ENCODE peak calls at places on chromosomes 13 and 19, in seven cellular contexts. One of them, this sample, is unnamed.
A peak's percentile ranks its signal among the peaks of the same experiment; 100 is the strongest.

GRCh38 chr19:50478901-50479715 is 2.5 kb upstream of the GARIN5A start:
- DNase-seq in HCT116: no peak
- DNase-seq in H1: no peak
- DNase-seq in SK-N-SH: no peak
- DNase-seq in K562: peak; percentile 84
- DNase-seq in GM12878: no peak
- DNase-seq in HepG2: peak; percentile 81
- DNase-seq in this sample: no peak

GRCh38 chr13:55234311-55234710 is 1906.4 kb upstream of the PRR20A start:
- DNase-seq in HCT116: no peak
- DNase-seq in H1: no peak
- DNase-seq in SK-N-SH: no peak
- DNase-seq in K562: no peak
- DNase-seq in GM12878: no peak
- DNase-seq in HepG2: no peak
- DNase-seq in this sample: no peak

GRCh38 chr13:49517461-49517860 is 21.7 kb downstream of the PHF11 start:
- DNase-seq in HCT116: no peak
- DNase-seq in H1: no peak
- DNase-seq in SK-N-SH: no peak
- DNase-seq in K562: no peak
- DNase-seq in GM12878: no peak
- DNase-seq in HepG2: peak; percentile 26
- DNase-seq in this sample: no peak

GRCh38 chr19:44303976-44304568 is 753 bp downstream of the ZNF235 start:
- DNase-seq in HCT116: no peak
- DNase-seq in H1: no peak
- DNase-seq in SK-N-SH: peak; percentile 62
- DNase-seq in K562: peak; percentile 20
- DNase-seq in GM12878: no peak
- DNase-seq in HepG2: no peak
- DNase-seq in this sample: no peak

GRCh38 chr19:37692956-37693660 is 26.5 kb downstream of the ZNF607 start:
- DNase-seq in HCT116: no peak
- DNase-seq in H1: no peak
- DNase-seq in SK-N-SH: no peak
- DNase-seq in K562: peak; percentile 11
- DNase-seq in GM12878: no peak
- DNase-seq in HepG2: peak; percentile 7
- DNase-seq in this sample: no peak

GRCh38 chr19:588093-588742 is 1.5 kb upstream of the HCN2 start:
- DNase-seq in HCT116: peak; percentile 69
- DNase-seq in H1: peak; percentile 61
- DNase-seq in SK-N-SH: peak; percentile 92
- DNase-seq in K562: peak; percentile 44
- DNase-seq in GM12878: no peak
- DNase-seq in HepG2: peak; percentile 57
- DNase-seq in this sample: peak; percentile 86

GRCh38 chr13:79782541-79783216 is 301.7 kb downstream of the NDFIP2 start:
- DNase-seq in HCT116: no peak
- DNase-seq in H1: peak; percentile 51
- DNase-seq in SK-N-SH: peak; percentile 35
- DNase-seq in K562: no peak
- DNase-seq in GM12878: no peak
- DNase-seq in HepG2: peak; percentile 14
- DNase-seq in this sample: no peak

GRCh38 chr19:50206191-50206590 is 2.8 kb downstream of the MYH14 start:
- DNase-seq in HCT116: no peak
- DNase-seq in H1: no peak
- DNase-seq in SK-N-SH: no peak
- DNase-seq in K562: no peak
- DNase-seq in GM12878: no peak
- DNase-seq in HepG2: no peak
- DNase-seq in this sample: no peak

GRCh38 chr13:73708393-73708985 is 425.7 kb downstream of the KLF12 start:
- DNase-seq in HCT116: peak; percentile 57
- DNase-seq in H1: no peak
- DNase-seq in SK-N-SH: peak; percentile 54
- DNase-seq in K562: peak; percentile 31
- DNase-seq in GM12878: no peak
- DNase-seq in HepG2: peak; percentile 59
- DNase-seq in this sample: peak; percentile 74

GRCh38 chr19:16628183-16628983 is at the start of gene MED26:
- DNase-seq in HCT116: peak; percentile 78
- DNase-seq in H1: peak; percentile 79
- DNase-seq in SK-N-SH: peak; percentile 100
- DNase-seq in K562: peak; percentile 99
- DNase-seq in GM12878: peak; percentile 53
- DNase-seq in HepG2: peak; percentile 86
- DNase-seq in this sample: peak; percentile 95

GRCh38 chr19:27974082-27974513 is 1238.9 kb downstream of the UQCRFS1 start:
- DNase-seq in HCT116: no peak
- DNase-seq in H1: no peak
- DNase-seq in SK-N-SH: peak; percentile 8
- DNase-seq in K562: peak; percentile 11
- DNase-seq in GM12878: peak; percentile 25
- DNase-seq in HepG2: peak; percentile 2
- DNase-seq in this sample: peak; percentile 54

GRCh38 chr13:98509271-98510155 is 67.4 kb downstream of the STK24 start:
- DNase-seq in HCT116: peak; percentile 63
- DNase-seq in H1: no peak
- DNase-seq in SK-N-SH: no peak
- DNase-seq in K562: peak; percentile 89
- DNase-seq in GM12878: peak; percentile 79
- DNase-seq in HepG2: peak; percentile 30
- DNase-seq in this sample: no peak

GRCh38 chr19:43504426-43505185 is at the start of gene PHLDB3:
- DNase-seq in HCT116: no peak
- DNase-seq in H1: no peak
- DNase-seq in SK-N-SH: peak; percentile 70
- DNase-seq in K562: no peak
- DNase-seq in GM12878: no peak
- DNase-seq in HepG2: peak; percentile 38
- DNase-seq in this sample: peak; percentile 35

GRCh38 chr13:48879854-48880253 is 95.9 kb upstream of the FNDC3A start:
- DNase-seq in HCT116: no peak
- DNase-seq in H1: no peak
- DNase-seq in SK-N-SH: no peak
- DNase-seq in K562: no peak
- DNase-seq in GM12878: no peak
- DNase-seq in HepG2: no peak
- DNase-seq in this sample: no peak

GRCh38 chr19:6020972-6021805 is 43.2 kb upstream of the RANBP3 start:
- DNase-seq in HCT116: no peak
- DNase-seq in H1: no peak
- DNase-seq in SK-N-SH: no peak
- DNase-seq in K562: no peak
- DNase-seq in GM12878: no peak
- DNase-seq in HepG2: peak; percentile 19
- DNase-seq in this sample: peak; percentile 68

GRCh38 chr13:40362502-40362901 is 303.9 kb downstream of the FOXO1 start:
- DNase-seq in HCT116: no peak
- DNase-seq in H1: no peak
- DNase-seq in SK-N-SH: no peak
- DNase-seq in K562: no peak
- DNase-seq in GM12878: no peak
- DNase-seq in HepG2: no peak
- DNase-seq in this sample: no peak

GRCh38 chr19:13887529-13887928 is 10.6 kb downstream of the NANOS3 start:
- DNase-seq in HCT116: no peak
- DNase-seq in H1: no peak
- DNase-seq in SK-N-SH: no peak
- DNase-seq in K562: no peak
- DNase-seq in GM12878: no peak
- DNase-seq in HepG2: no peak
- DNase-seq in this sample: no peak

GRCh38 chr13:74868044-74868443 is 613.9 kb downstream of the TBC1D4 start:
- DNase-seq in HCT116: no peak
- DNase-seq in H1: no peak
- DNase-seq in SK-N-SH: no peak
- DNase-seq in K562: no peak
- DNase-seq in GM12878: no peak
- DNase-seq in HepG2: no peak
- DNase-seq in this sample: no peak

GRCh38 chr13:111914241-111915103 is 152.5 kb upstream of the SOX1 start:
- DNase-seq in HCT116: no peak
- DNase-seq in H1: no peak
- DNase-seq in SK-N-SH: no peak
- DNase-seq in K562: no peak
- DNase-seq in GM12878: no peak
- DNase-seq in HepG2: no peak
- DNase-seq in this sample: no peak

GRCh38 chr13:86298741-86299140 is 499.5 kb upstream of the SLITRK6 start:
- DNase-seq in HCT116: no peak
- DNase-seq in H1: no peak
- DNase-seq in SK-N-SH: peak; percentile 0
- DNase-seq in K562: no peak
- DNase-seq in GM12878: no peak
- DNase-seq in HepG2: no peak
- DNase-seq in this sample: no peak

GRCh38 chr13:113962386-113962785 is 11.5 kb downstream of the C13orf46 start:
- DNase-seq in HCT116: no peak
- DNase-seq in H1: no peak
- DNase-seq in SK-N-SH: no peak
- DNase-seq in K562: no peak
- DNase-seq in GM12878: no peak
- DNase-seq in HepG2: no peak
- DNase-seq in this sample: no peak
- TF ChIP-seq JUND in HCT116: no peak
- TF ChIP-seq JUND in H1: no peak
- TF ChIP-seq JUND in SK-N-SH: no peak
- TF ChIP-seq JUND in K562: no peak
- TF ChIP-seq JUND in GM12878: no peak
- TF ChIP-seq JUND in HepG2: no peak
- TF ChIP-seq JUND in this sample: no peak

GRCh38 chr19:57241181-57241580 is 749 bp downstream of the ZNF805 start:
- DNase-seq in HCT116: no peak
- DNase-seq in H1: no peak
- DNase-seq in SK-N-SH: peak; percentile 26
- DNase-seq in K562: no peak
- DNase-seq in GM12878: no peak
- DNase-seq in HepG2: peak; percentile 12
- DNase-seq in this sample: no peak
- TF ChIP-seq JUND in HCT116: no peak
- TF ChIP-seq JUND in H1: no peak
- TF ChIP-seq JUND in SK-N-SH: no peak
- TF ChIP-seq JUND in K562: no peak
- TF ChIP-seq JUND in GM12878: no peak
- TF ChIP-seq JUND in HepG2: no peak
- TF ChIP-seq JUND in this sample: no peak

GRCh38 chr19:3781603-3782002 is 4.6 kb downstream of the MATK start:
- DNase-seq in HCT116: no peak
- DNase-seq in H1: no peak
- DNase-seq in SK-N-SH: no peak
- DNase-seq in K562: no peak
- DNase-seq in GM12878: no peak
- DNase-seq in HepG2: no peak
- DNase-seq in this sample: no peak

GRCh38 chr19:3778899-3779723 is 7.1 kb downstream of the MATK start:
- DNase-seq in HCT116: no peak
- DNase-seq in H1: no peak
- DNase-seq in SK-N-SH: no peak
- DNase-seq in K562: no peak
- DNase-seq in GM12878: no peak
- DNase-seq in HepG2: no peak
- DNase-seq in this sample: no peak

GRCh38 chr19:3782903-3783302 is 3.3 kb downstream of the MATK start:
- DNase-seq in HCT116: no peak
- DNase-seq in H1: no peak
- DNase-seq in SK-N-SH: no peak
- DNase-seq in K562: no peak
- DNase-seq in GM12878: no peak
- DNase-seq in HepG2: no peak
- DNase-seq in this sample: no peak

GRCh38 chr19:3782330-3782729 is 3.9 kb downstream of the MATK start:
- DNase-seq in HCT116: no peak
- DNase-seq in H1: no peak
- DNase-seq in SK-N-SH: no peak
- DNase-seq in K562: no peak
- DNase-seq in GM12878: no peak
- DNase-seq in HepG2: no peak
- DNase-seq in this sample: no peak

DNA sequence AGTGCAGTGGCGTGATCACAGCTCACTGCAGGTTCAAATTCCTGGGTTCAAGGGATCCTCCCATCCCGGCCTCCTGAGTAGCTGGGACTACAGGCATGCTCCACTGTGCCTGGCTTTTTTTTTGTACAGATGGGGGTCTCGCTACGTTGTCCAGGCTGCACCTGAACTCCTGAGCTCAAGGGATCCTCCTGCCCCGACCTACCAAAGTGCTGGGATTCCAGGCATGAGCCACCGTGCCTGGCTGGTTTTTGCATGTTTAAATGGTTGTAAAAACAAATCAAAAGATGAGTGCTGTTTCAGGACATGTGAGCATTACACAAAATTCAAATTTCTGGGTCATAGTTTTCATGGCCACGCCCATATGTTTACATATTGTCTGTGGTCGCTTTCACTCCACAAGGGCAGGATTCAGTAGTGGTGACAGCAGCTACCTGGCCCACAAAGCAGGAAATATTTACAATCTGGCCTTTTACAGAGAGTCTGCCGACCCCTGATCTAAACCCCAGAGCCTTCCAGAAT is 5.3 kb downstream of the MATK start:
- DNase-seq in HCT116: no peak
- DNase-seq in H1: no peak
- DNase-seq in SK-N-SH: no peak
- DNase-seq in K562: no peak
- DNase-seq in GM12878: no peak
- DNase-seq in HepG2: no peak
- DNase-seq in this sample: no peak
- TF ChIP-seq JUND in HCT116: no peak
- TF ChIP-seq JUND in H1: no peak
- TF ChIP-seq JUND in SK-N-SH: no peak
- TF ChIP-seq JUND in K562: no peak
- TF ChIP-seq JUND in GM12878: no peak
- TF ChIP-seq JUND in HepG2: no peak
- TF ChIP-seq JUND in this sample: no peak

DNA sequence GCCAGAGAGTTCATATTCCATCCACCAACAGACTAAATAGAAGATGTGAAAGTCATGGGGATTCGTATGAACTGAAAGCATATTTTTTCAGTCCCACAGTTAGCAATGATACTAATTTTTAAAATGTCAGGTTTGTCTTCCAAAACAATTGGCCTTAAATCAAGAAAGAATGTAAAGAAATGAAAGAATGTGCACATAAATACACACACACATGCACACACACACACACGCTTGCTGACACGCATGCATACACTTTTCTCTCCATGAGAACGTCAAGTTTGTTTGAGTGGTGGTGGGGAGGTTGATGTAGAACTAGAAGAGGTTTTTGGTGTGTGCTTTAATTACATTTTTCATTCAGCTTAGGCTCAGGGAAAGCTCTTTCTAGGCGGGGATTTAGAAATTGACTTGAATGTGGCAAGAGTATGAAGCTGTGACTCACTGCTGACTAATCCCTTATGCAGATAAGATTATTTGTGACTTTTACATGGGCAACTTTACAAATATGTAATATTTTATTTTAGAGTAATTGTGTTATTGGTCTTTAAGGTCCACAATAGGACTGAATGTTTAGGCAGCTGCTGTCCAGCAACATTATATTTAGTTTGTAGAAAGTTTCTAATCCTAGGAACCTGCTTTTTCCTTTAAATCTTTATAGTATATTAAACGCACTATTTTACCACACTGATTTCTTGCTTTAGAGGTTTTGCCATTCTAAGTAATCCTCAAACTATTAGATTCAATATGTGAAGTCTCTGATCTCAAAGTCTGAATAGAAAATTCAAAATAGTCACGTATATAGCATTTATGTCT is 18.8 kb downstream of the FLT1 start:
- DNase-seq in HCT116: peak; percentile 36
- DNase-seq in H1: no peak
- DNase-seq in SK-N-SH: no peak
- DNase-seq in K562: no peak
- DNase-seq in GM12878: no peak
- DNase-seq in HepG2: no peak
- DNase-seq in this sample: no peak
- TF ChIP-seq JUND in HCT116: peak; percentile 17
- TF ChIP-seq JUND in H1: no peak
- TF ChIP-seq JUND in SK-N-SH: peak; percentile 63
- TF ChIP-seq JUND in K562: peak; percentile 96
- TF ChIP-seq JUND in GM12878: no peak
- TF ChIP-seq JUND in HepG2: no peak
- TF ChIP-seq JUND in this sample: no peak